ENCODE peak calls at places on chromosomes 12 and 14, in five cellular contexts. M, I, O, T and L are unnamed samples.

GRCh38 chr12:107570721-107571120 is 114.9 kb upstream of the PWP1 start:
- DNase-seq in I (no peak), T (no peak), O (no peak), M (no peak), L (no peak)

GRCh38 chr12:57224973-57225679 is 4.4 kb upstream of the SHMT2 start:
- DNase-seq in T (no peak), O (no peak), I (no peak), M (no peak), L (no peak)

GRCh38 chr14:100524933-100525243 is 62.3 kb downstream of the BEGAIN start:
- DNase-seq in O (no peak), T (no peak), I (no peak), M (no peak), L (no peak)

GRCh38 chr14:30709201-30709600 is 87.1 kb downstream of the SCFD1 start:
- DNase-seq in O (no peak), M (no peak), T (no peak), I (no peak), L (no peak)

GRCh38 chr12:34404377-34405285 is 382.3 kb downstream of the ALG10 start:
- DNase-seq in M (no peak), O (no peak), I (no peak), T (no peak), L (peak)

GRCh38 chr12:75270157-75270556 is 60.0 kb downstream of the CAPS2 start:
- DNase-seq in M (no peak), I (no peak), O (no peak), T (no peak), L (no peak)

GRCh38 chr12:55940065-55940732 is 9.2 kb downstream of the DGKA start:
- DNase-seq in I (peak), O (peak), T (peak), M (peak), L (peak)

GRCh38 chr12:52067081-52067374 is 2.8 kb upstream of the ATG101 start:
- DNase-seq in M (no peak), I (no peak), O (no peak), T (no peak), L (no peak)

GRCh38 chr12:26580619-26581018 is 252.4 kb downstream of the ITPR2 start:
- DNase-seq in O (no peak), I (no peak), T (no peak), M (no peak), L (no peak)

GRCh38 chr12:52992699-52993557 is 13.3 kb upstream of the EIF4B start:
- DNase-seq in M (peak), O (no peak), I (no peak), T (no peak), L (no peak)

GRCh38 chr12:64672925-64673409 is 62.7 kb downstream of the RASSF3 start:
- DNase-seq in M (peak), O (no peak), T (no peak), I (no peak), L (no peak)

GRCh38 chr14:30243805-30244204 is 315.2 kb upstream of the G2E3 start:
- DNase-seq in I (no peak), M (no peak), T (no peak), O (no peak), L (no peak)

GRCh38 chr12:94172031-94172430 is 23.7 kb downstream of the PLXNC1 start:
- DNase-seq in M (peak), T (no peak), O (no peak), I (no peak), L (no peak)

GRCh38 chr14:101843665-101844064 is 82.2 kb downstream of the PPP2R5C start:
- DNase-seq in T (no peak), O (peak), I (no peak), M (no peak), L (no peak)

GRCh38 chr12:86429824-86430223 is 173.6 kb upstream of the MGAT4C start:
- DNase-seq in M (no peak), I (no peak), O (no peak), T (no peak), L (no peak)

GRCh38 chr14:49641697-49642129 is 6.7 kb upstream of the DNAAF2 start:
- DNase-seq in T (no peak), I (no peak), M (peak), O (no peak), L (peak)

GRCh38 chr12:124028560-124028935 is 55.5 kb downstream of the ZNF664 start:
- DNase-seq in M (no peak), O (no peak), T (no peak), I (no peak), L (no peak)

GRCh38 chr12:95646781-95647184 is 95.5 kb upstream of the USP44 start:
- DNase-seq in M (no peak), I (no peak), T (no peak), O (no peak), L (no peak)

GRCh38 chr12:98594050-98594853 is 766 bp downstream of the SLC25A3 start:
- DNase-seq in T (no peak), O (no peak), M (no peak), I (no peak), L (no peak)

GRCh38 chr12:1115471-1116242 is 124.6 kb downstream of the ERC1 start:
- DNase-seq in I (no peak), O (no peak), T (no peak), M (no peak), L (no peak)

GRCh38 chr14:87231336-87232026 is 761.5 kb downstream of the GALC start:
- DNase-seq in O (no peak), M (no peak), I (no peak), T (no peak), L (no peak)

GRCh38 chr12:83818888-83819287 is 1093.7 kb downstream of the SLC6A15 start:
- DNase-seq in T (no peak), O (no peak), M (no peak), I (no peak), L (no peak)

GRCh38 chr14:88611878-88612277 is 49.0 kb downstream of the ZC3H14 start:
- DNase-seq in O (no peak), T (no peak), M (no peak), I (no peak), L (no peak)

GRCh38 chr14:99534863-99535262 is 53.7 kb downstream of the CCNK start:
- DNase-seq in T (no peak), I (no peak), M (no peak), O (no peak), L (no peak)

GRCh38 chr14:59455411-59455810 is 9.8 kb downstream of the GPR135 start:
- DNase-seq in T (no peak), M (no peak), O (no peak), I (no peak), L (no peak)

GRCh38 chr12:107917912-107918800 is 143.7 kb downstream of the ASCL4 start:
- DNase-seq in I (peak), T (peak), O (no peak), M (peak), L (peak)

DNA sequence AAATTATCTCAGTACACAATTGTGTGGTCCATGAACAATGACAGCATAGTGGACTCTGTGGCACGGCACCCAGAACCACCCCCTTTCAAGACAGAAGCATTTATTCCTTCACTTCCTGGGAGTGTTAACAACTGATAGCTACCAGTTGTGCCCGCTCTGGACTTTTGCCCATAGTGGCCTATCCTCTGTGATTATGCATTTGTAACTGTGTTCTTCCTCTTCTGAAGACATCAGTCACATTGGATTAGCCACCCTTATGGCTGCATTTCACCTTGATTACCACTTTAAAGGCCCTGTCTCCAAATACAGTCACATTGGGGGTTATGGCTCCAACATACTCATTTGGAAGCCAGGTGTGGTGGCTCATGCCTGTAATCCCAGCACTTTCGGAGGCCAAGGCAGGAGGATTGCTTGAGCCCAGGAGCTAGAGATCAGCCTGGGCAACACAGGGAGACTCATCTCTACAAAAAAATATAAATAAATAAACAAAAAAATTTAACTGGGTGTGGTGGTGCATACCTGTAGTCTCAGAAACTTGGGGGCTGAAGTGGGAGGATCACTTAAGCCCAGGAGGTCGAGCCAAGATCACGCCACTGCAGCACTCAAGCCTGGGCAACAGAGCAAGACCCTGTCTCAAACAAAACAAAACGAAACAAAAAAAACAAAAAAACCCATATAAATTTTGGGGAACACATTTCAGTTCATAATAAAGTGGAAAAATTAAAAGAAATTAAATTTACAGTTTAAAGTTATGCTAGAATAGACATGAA is 27.6 kb upstream of the PHC1 start:
- DNase-seq in T (no peak), O (no peak), M (no peak), I (no peak), L (no peak)
- TF ChIP-seq SUZ12 in T (no peak), O (no peak), M (no peak), I (no peak), L (no peak)

DNA sequence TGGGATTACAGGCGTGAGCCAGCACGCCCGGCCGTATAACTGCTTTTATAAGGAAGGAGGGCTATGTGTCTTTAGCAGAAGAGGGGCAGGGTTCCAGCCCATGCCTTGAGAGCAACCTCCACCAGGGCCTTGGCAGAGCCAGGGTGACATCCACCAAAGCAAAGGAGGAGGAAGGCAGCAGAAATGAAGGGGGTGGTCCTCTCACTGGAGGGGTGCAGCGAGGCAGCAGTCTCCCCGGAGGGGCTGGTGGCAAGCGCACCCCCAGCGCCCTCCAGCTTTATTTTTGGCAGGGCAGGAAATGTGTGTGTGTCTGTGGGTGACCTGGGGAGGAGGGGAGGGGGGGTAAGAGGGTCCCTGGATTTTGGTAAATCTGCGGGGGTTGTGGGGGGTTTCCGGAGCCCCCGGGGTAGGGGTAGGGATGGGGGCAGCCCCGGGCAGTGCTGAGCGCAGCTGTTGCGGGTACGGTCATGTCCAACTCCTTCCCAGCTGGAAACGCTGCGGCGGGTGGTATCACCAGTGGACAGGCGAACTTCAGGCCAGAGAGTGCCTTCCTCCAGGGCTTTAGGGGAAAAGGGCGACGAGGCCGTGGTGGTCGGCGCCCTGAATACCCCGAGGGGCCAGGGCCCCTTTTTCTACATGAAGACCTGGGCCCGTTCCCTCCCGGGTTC is 55.0 kb downstream of the FOS start:
- DNase-seq in I (no peak), T (no peak), O (no peak), M (no peak), L (no peak)
- TF ChIP-seq SUZ12 in I (no peak), T (no peak), O (no peak), M (no peak), L (no peak)

DNA sequence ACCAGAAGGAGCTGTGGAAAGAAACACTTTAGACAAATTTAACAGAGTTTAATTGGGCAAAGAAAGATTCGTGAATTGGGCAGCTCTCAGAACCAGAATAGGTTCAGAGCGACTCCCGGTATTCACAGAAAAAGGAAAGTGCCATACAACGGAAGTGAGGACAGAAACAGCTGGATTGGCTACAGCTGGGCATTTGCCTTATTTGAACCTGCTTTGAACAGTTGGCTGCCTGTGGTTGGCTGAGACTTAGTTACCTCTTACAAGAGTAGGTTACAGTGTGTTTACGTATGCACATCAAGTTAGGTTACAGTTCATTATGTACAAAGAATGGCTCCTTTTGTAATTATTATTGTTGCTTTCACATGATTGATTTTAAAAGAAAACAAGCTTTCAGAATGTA is 57.8 kb downstream of the EMP1 start:
- DNase-seq in I (no peak), M (no peak), O (no peak), T (no peak), L (no peak)
- TF ChIP-seq SUZ12 in I (no peak), M (no peak), O (no peak), T (no peak), L (no peak)

GRCh38 chr12:79737875-79738718 is 47.3 kb upstream of the PAWR start:
- DNase-seq in T (no peak), M (peak), O (peak), I (peak), L (peak)
- TF ChIP-seq SUZ12 in T (no peak), M (no peak), O (no peak), I (no peak), L (no peak)